ENCODE peak calls at places on chromosomes 16 and 17, in eight cellular contexts. One of them, this sample, is unnamed.

GRCh38 chr16:73565263-73565662 is 517.3 kb upstream of the ZFHX3 start:
- DNase-seq in GM06990: no peak
- DNase-seq in adrenal gland: no peak
- DNase-seq in heart left ventricle: no peak
- DNase-seq in HCT116: peak
- DNase-seq in AG09309: peak
- DNase-seq in cardiac fibroblast: no peak
- DNase-seq in RWPE1: no peak
- DNase-seq in this sample: no peak

GRCh38 chr17:57861737-57862409 is 12.0 kb upstream of the MRPS23 start:
- DNase-seq in adrenal gland: peak
- DNase-seq in HCT116: no peak
- DNase-seq in AG09309: no peak
- DNase-seq in GM06990: no peak
- DNase-seq in RWPE1: no peak
- DNase-seq in cardiac fibroblast: peak
- DNase-seq in heart left ventricle: peak
- DNase-seq in this sample: peak

GRCh38 chr17:35313875-35314409 is 59.5 kb downstream of the SLFN11 start:
- DNase-seq in heart left ventricle: peak
- DNase-seq in HCT116: no peak
- DNase-seq in cardiac fibroblast: no peak
- DNase-seq in AG09309: no peak
- DNase-seq in GM06990: peak
- DNase-seq in RWPE1: no peak
- DNase-seq in adrenal gland: peak
- DNase-seq in this sample: peak

GRCh38 chr17:61324540-61324868 is 75.1 kb upstream of the TBX2 start:
- DNase-seq in GM06990: no peak
- DNase-seq in cardiac fibroblast: peak
- DNase-seq in AG09309: no peak
- DNase-seq in heart left ventricle: no peak
- DNase-seq in RWPE1: no peak
- DNase-seq in HCT116: no peak
- DNase-seq in adrenal gland: no peak
- DNase-seq in this sample: no peak

GRCh38 chr17:70848785-70849184 is 679.5 kb downstream of the KCNJ2 start:
- DNase-seq in GM06990: no peak
- DNase-seq in RWPE1: peak
- DNase-seq in AG09309: no peak
- DNase-seq in cardiac fibroblast: peak
- DNase-seq in heart left ventricle: no peak
- DNase-seq in HCT116: no peak
- DNase-seq in adrenal gland: no peak
- DNase-seq in this sample: no peak

GRCh38 chr17:64507418-64507766 is 615 bp downstream of the CEP95 start:
- DNase-seq in cardiac fibroblast: peak
- DNase-seq in adrenal gland: peak
- DNase-seq in heart left ventricle: no peak
- DNase-seq in GM06990: no peak
- DNase-seq in AG09309: peak
- DNase-seq in RWPE1: peak
- DNase-seq in HCT116: no peak
- DNase-seq in this sample: peak

GRCh38 chr16:77951788-77952187 is 70.6 kb upstream of the CLEC3A start:
- DNase-seq in cardiac fibroblast: no peak
- DNase-seq in adrenal gland: no peak
- DNase-seq in RWPE1: peak
- DNase-seq in GM06990: no peak
- DNase-seq in AG09309: no peak
- DNase-seq in HCT116: peak
- DNase-seq in heart left ventricle: no peak
- DNase-seq in this sample: peak

GRCh38 chr17:4490637-4491061 is 8.0 kb upstream of the SPNS2 start:
- DNase-seq in cardiac fibroblast: no peak
- DNase-seq in heart left ventricle: no peak
- DNase-seq in RWPE1: peak
- DNase-seq in adrenal gland: no peak
- DNase-seq in GM06990: no peak
- DNase-seq in AG09309: no peak
- DNase-seq in HCT116: no peak
- DNase-seq in this sample: no peak

GRCh38 chr17:72634621-72635020 is 457.9 kb downstream of the SLC39A11 start:
- DNase-seq in HCT116: no peak
- DNase-seq in RWPE1: no peak
- DNase-seq in heart left ventricle: no peak
- DNase-seq in AG09309: no peak
- DNase-seq in GM06990: no peak
- DNase-seq in cardiac fibroblast: no peak
- DNase-seq in adrenal gland: no peak
- DNase-seq in this sample: no peak

GRCh38 chr17:9705745-9706144 is 60.4 kb downstream of the USP43 start:
- DNase-seq in GM06990: no peak
- DNase-seq in AG09309: no peak
- DNase-seq in cardiac fibroblast: no peak
- DNase-seq in HCT116: no peak
- DNase-seq in heart left ventricle: no peak
- DNase-seq in RWPE1: no peak
- DNase-seq in adrenal gland: no peak
- DNase-seq in this sample: no peak

GRCh38 chr17:2563061-2563460 is 30.4 kb upstream of the PAFAH1B1 start:
- DNase-seq in HCT116: no peak
- DNase-seq in cardiac fibroblast: no peak
- DNase-seq in heart left ventricle: no peak
- DNase-seq in RWPE1: peak
- DNase-seq in GM06990: no peak
- DNase-seq in AG09309: no peak
- DNase-seq in adrenal gland: no peak
- DNase-seq in this sample: no peak

GRCh38 chr17:32772453-32773025 is 104.4 kb downstream of the MYO1D start:
- DNase-seq in heart left ventricle: no peak
- DNase-seq in AG09309: no peak
- DNase-seq in adrenal gland: no peak
- DNase-seq in HCT116: no peak
- DNase-seq in cardiac fibroblast: no peak
- DNase-seq in RWPE1: no peak
- DNase-seq in GM06990: peak
- DNase-seq in this sample: peak

GRCh38 chr16:82938108-82938507 is 311.3 kb downstream of the CDH13 start:
- DNase-seq in GM06990: no peak
- DNase-seq in RWPE1: no peak
- DNase-seq in cardiac fibroblast: no peak
- DNase-seq in AG09309: no peak
- DNase-seq in adrenal gland: no peak
- DNase-seq in HCT116: no peak
- DNase-seq in heart left ventricle: no peak
- DNase-seq in this sample: no peak

GRCh38 chr16:9225527-9226316 is 134.3 kb downstream of the HAPSTR1 start:
- DNase-seq in HCT116: peak
- DNase-seq in RWPE1: no peak
- DNase-seq in GM06990: no peak
- DNase-seq in AG09309: no peak
- DNase-seq in cardiac fibroblast: no peak
- DNase-seq in adrenal gland: no peak
- DNase-seq in heart left ventricle: no peak
- DNase-seq in this sample: peak

GRCh38 chr17:33013596-33014375 is 22.1 kb downstream of the SPACA3 start:
- DNase-seq in RWPE1: no peak
- DNase-seq in HCT116: no peak
- DNase-seq in AG09309: no peak
- DNase-seq in cardiac fibroblast: peak
- DNase-seq in adrenal gland: no peak
- DNase-seq in heart left ventricle: no peak
- DNase-seq in GM06990: no peak
- DNase-seq in this sample: no peak

GRCh38 chr17:40915721-40916256 is 21.7 kb downstream of the KRT23 start:
- DNase-seq in cardiac fibroblast: peak
- DNase-seq in GM06990: peak
- DNase-seq in AG09309: peak
- DNase-seq in HCT116: no peak
- DNase-seq in heart left ventricle: no peak
- DNase-seq in adrenal gland: no peak
- DNase-seq in RWPE1: peak
- DNase-seq in this sample: peak

GRCh38 chr17:19003966-19004600 is 481 bp downstream of the FAM83G start:
- DNase-seq in GM06990: peak
- DNase-seq in HCT116: no peak
- DNase-seq in adrenal gland: no peak
- DNase-seq in cardiac fibroblast: peak
- DNase-seq in RWPE1: peak
- DNase-seq in AG09309: no peak
- DNase-seq in heart left ventricle: no peak
- DNase-seq in this sample: peak

GRCh38 chr17:74815067-74815466 is 38.9 kb upstream of the NAT9 start:
- DNase-seq in GM06990: no peak
- DNase-seq in RWPE1: no peak
- DNase-seq in heart left ventricle: no peak
- DNase-seq in cardiac fibroblast: no peak
- DNase-seq in AG09309: no peak
- DNase-seq in HCT116: no peak
- DNase-seq in adrenal gland: no peak
- DNase-seq in this sample: no peak

GRCh38 chr16:75017670-75018525 is 19.1 kb downstream of the ZNRF1 start:
- DNase-seq in heart left ventricle: no peak
- DNase-seq in adrenal gland: no peak
- DNase-seq in cardiac fibroblast: no peak
- DNase-seq in HCT116: no peak
- DNase-seq in GM06990: no peak
- DNase-seq in RWPE1: no peak
- DNase-seq in AG09309: no peak
- DNase-seq in this sample: no peak

GRCh38 chr17:57375040-57375769 is 118.9 kb downstream of the MSI2 start:
- DNase-seq in GM06990: no peak
- DNase-seq in cardiac fibroblast: no peak
- DNase-seq in RWPE1: no peak
- DNase-seq in HCT116: no peak
- DNase-seq in adrenal gland: no peak
- DNase-seq in AG09309: no peak
- DNase-seq in heart left ventricle: no peak
- DNase-seq in this sample: no peak

GRCh38 chr17:18093616-18094408 is 6.1 kb downstream of the DRG2 start:
- DNase-seq in heart left ventricle: peak
- DNase-seq in cardiac fibroblast: peak
- DNase-seq in adrenal gland: peak
- DNase-seq in HCT116: peak
- DNase-seq in GM06990: no peak
- DNase-seq in AG09309: no peak
- DNase-seq in RWPE1: peak
- DNase-seq in this sample: no peak

GRCh38 chr17:46978489-46979022 is 497 bp downstream of the RPRML start:
- DNase-seq in heart left ventricle: no peak
- DNase-seq in GM06990: no peak
- DNase-seq in adrenal gland: no peak
- DNase-seq in cardiac fibroblast: no peak
- DNase-seq in RWPE1: no peak
- DNase-seq in HCT116: no peak
- DNase-seq in AG09309: no peak
- DNase-seq in this sample: peak
- TF ChIP-seq CTCF in heart left ventricle: no peak
- TF ChIP-seq CTCF in GM06990: no peak
- TF ChIP-seq CTCF in adrenal gland: no peak
- TF ChIP-seq CTCF in cardiac fibroblast: no peak
- TF ChIP-seq CTCF in RWPE1: no peak
- TF ChIP-seq CTCF in HCT116: no peak
- TF ChIP-seq CTCF in AG09309: no peak
- TF ChIP-seq CTCF in this sample: no peak

GRCh38 chr17:55172612-55173011 is 92.1 kb upstream of the HLF start:
- DNase-seq in AG09309: no peak
- DNase-seq in cardiac fibroblast: no peak
- DNase-seq in heart left ventricle: no peak
- DNase-seq in GM06990: no peak
- DNase-seq in HCT116: no peak
- DNase-seq in adrenal gland: no peak
- DNase-seq in RWPE1: peak
- DNase-seq in this sample: no peak

GRCh38 chr17:55174133-55174532 is 90.6 kb upstream of the HLF start:
- DNase-seq in adrenal gland: no peak
- DNase-seq in GM06990: no peak
- DNase-seq in AG09309: no peak
- DNase-seq in cardiac fibroblast: no peak
- DNase-seq in RWPE1: no peak
- DNase-seq in heart left ventricle: no peak
- DNase-seq in HCT116: no peak
- DNase-seq in this sample: no peak

GRCh38 chr17:55175788-55176425 is 88.9 kb upstream of the HLF start:
- DNase-seq in RWPE1: no peak
- DNase-seq in adrenal gland: no peak
- DNase-seq in AG09309: no peak
- DNase-seq in cardiac fibroblast: no peak
- DNase-seq in heart left ventricle: no peak
- DNase-seq in HCT116: no peak
- DNase-seq in GM06990: no peak
- DNase-seq in this sample: no peak

GRCh38 chr17:55177914-55178217 is 86.9 kb upstream of the HLF start:
- DNase-seq in HCT116: no peak
- DNase-seq in AG09309: no peak
- DNase-seq in GM06990: no peak
- DNase-seq in adrenal gland: no peak
- DNase-seq in cardiac fibroblast: no peak
- DNase-seq in heart left ventricle: no peak
- DNase-seq in RWPE1: no peak
- DNase-seq in this sample: no peak

GRCh38 chr17:55177159-55177913 is 87.4 kb upstream of the HLF start:
- DNase-seq in heart left ventricle: no peak
- DNase-seq in AG09309: no peak
- DNase-seq in RWPE1: no peak
- DNase-seq in cardiac fibroblast: peak
- DNase-seq in GM06990: no peak
- DNase-seq in HCT116: no peak
- DNase-seq in adrenal gland: no peak
- DNase-seq in this sample: no peak
- TF ChIP-seq CTCF in heart left ventricle: no peak
- TF ChIP-seq CTCF in AG09309: peak
- TF ChIP-seq CTCF in RWPE1: no peak
- TF ChIP-seq CTCF in cardiac fibroblast: peak
- TF ChIP-seq CTCF in GM06990: peak
- TF ChIP-seq CTCF in HCT116: peak
- TF ChIP-seq CTCF in adrenal gland: no peak
- TF ChIP-seq CTCF in this sample: peak

GRCh38 chr16:27867122-27868110 is 196.1 kb downstream of the GSG1L start:
- DNase-seq in HCT116: peak
- DNase-seq in adrenal gland: peak
- DNase-seq in heart left ventricle: peak
- DNase-seq in AG09309: peak
- DNase-seq in RWPE1: peak
- DNase-seq in cardiac fibroblast: peak
- DNase-seq in GM06990: peak
- DNase-seq in this sample: peak
- TF ChIP-seq CTCF in HCT116: peak
- TF ChIP-seq CTCF in adrenal gland: peak
- TF ChIP-seq CTCF in heart left ventricle: peak
- TF ChIP-seq CTCF in AG09309: peak
- TF ChIP-seq CTCF in RWPE1: no peak
- TF ChIP-seq CTCF in cardiac fibroblast: peak
- TF ChIP-seq CTCF in GM06990: peak
- TF ChIP-seq CTCF in this sample: peak

DNA sequence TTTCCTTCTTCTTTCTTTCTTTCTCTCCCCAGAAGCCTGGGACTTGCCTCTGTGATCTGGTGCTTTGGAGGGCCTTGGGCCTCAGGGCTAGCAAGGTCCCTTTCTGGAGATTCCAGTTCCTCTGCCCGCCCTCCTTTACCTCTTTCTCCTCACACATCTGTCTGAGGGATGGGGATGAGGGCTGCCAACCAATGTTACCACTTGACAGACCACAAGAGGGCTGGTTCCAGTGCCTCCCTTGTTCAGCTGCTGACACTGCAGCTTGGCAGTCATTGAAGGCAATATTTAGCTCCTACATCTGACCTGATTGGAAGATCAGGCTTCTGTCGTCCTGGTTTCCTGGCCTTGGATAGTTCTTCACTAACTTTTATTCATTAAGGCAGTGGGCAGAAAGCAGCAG is 3.6 kb upstream of the ZNF652 start:
- DNase-seq in AG09309: no peak
- DNase-seq in heart left ventricle: no peak
- DNase-seq in GM06990: no peak
- DNase-seq in adrenal gland: peak
- DNase-seq in HCT116: peak
- DNase-seq in RWPE1: no peak
- DNase-seq in cardiac fibroblast: no peak
- DNase-seq in this sample: no peak
- TF ChIP-seq CTCF in AG09309: peak
- TF ChIP-seq CTCF in heart left ventricle: no peak
- TF ChIP-seq CTCF in GM06990: peak
- TF ChIP-seq CTCF in adrenal gland: no peak
- TF ChIP-seq CTCF in HCT116: peak
- TF ChIP-seq CTCF in RWPE1: no peak
- TF ChIP-seq CTCF in cardiac fibroblast: no peak
- TF ChIP-seq CTCF in this sample: no peak

This sample was measured in GM13977.